ENCODE peak calls at places on chromosomes 4 and X, in four cellular contexts. X is left colon; B is Jurkat, Clone E6-1; H is AG20443. W is an unnamed sample.

GRCh38 chr4:39698424-39699009 is 581 bp downstream of the UBE2K start:
- DNase-seq in B (no peak), X (peak; percentile 59), H (peak; percentile 37), W (peak; percentile 32)

GRCh38 chr4:137998666-137999429 is 243.3 kb downstream of the SLC7A11 start:
- DNase-seq in B (no peak), H (peak; percentile 66), X (no peak), W (no peak)

GRCh38 chr4:70877539-70877938 is 24.6 kb upstream of the MOB1B start:
- DNase-seq in H (no peak), B (no peak), X (no peak), W (no peak)

GRCh38 chrX:23773601-23774175 is 9.3 kb upstream of the SAT1 start:
- DNase-seq in H (no peak), B (no peak), X (no peak), W (no peak)

GRCh38 chr4:94634266-94634665 is 123.5 kb upstream of the BMPR1B start:
- DNase-seq in B (no peak), X (no peak), H (peak; percentile 25), W (no peak)

GRCh38 chrX:56794404-56794803 is 65.4 kb downstream of the NBDY start:
- DNase-seq in B (no peak), H (no peak), X (no peak), W (peak; percentile 14)

GRCh38 chrX:85544609-85545008 is 165.1 kb upstream of the POF1B start:
- DNase-seq in X (no peak), H (no peak), B (no peak), W (no peak)

GRCh38 chr4:16259531-16260246 is 33.4 kb upstream of the TAPT1 start:
- DNase-seq in H (no peak), B (no peak), X (no peak), W (no peak)

GRCh38 chr4:168200685-168201084 is 108.3 kb downstream of the ANXA10 start:
- DNase-seq in X (no peak), H (no peak), B (no peak), W (no peak)

GRCh38 chr4:27666943-27667342 is 806.3 kb downstream of the STIM2 start:
- DNase-seq in X (no peak), B (peak; percentile 6), H (no peak), W (no peak)

GRCh38 chrX:152817082-152817744 is 13.3 kb downstream of the CETN2 start:
- DNase-seq in X (no peak), B (no peak), H (peak; percentile 52), W (no peak)

GRCh38 chrX:41303013-41303412 is 30.9 kb upstream of the DDX3X start:
- DNase-seq in B (no peak), X (no peak), H (no peak), W (no peak)

GRCh38 chr4:118322831-118323502 is 29.8 kb downstream of the PRSS12 start:
- DNase-seq in H (peak; percentile 14), B (no peak), X (no peak), W (no peak)

GRCh38 chr4:189059996-189060570 is 880.6 kb upstream of the FRG1 start:
- DNase-seq in B (no peak), X (no peak), H (no peak), W (no peak)

GRCh38 chr4:5050520-5050955 is 742 bp upstream of the STK32B start:
- DNase-seq in B (no peak), H (peak; percentile 92), X (peak; percentile 48), W (peak; percentile 77)

GRCh38 chrX:57156397-57157049 is 19.3 kb upstream of the SPIN2A start:
- DNase-seq in B (peak; percentile 21), H (peak; percentile 49), X (no peak), W (peak; percentile 37)

GRCh38 chrX:16444353-16444752 is 205.6 kb upstream of the S100G start:
- DNase-seq in H (peak; percentile 17), B (no peak), X (no peak), W (no peak)

GRCh38 chr4:42610941-42611340 is 46.0 kb downstream of the ATP8A1 start:
- DNase-seq in X (no peak), H (no peak), B (no peak), W (no peak)

GRCh38 chr4:183348136-183348535 is 25.9 kb upstream of the CLDN24 start:
- DNase-seq in H (no peak), B (no peak), X (no peak), W (no peak)

GRCh38 chr4:104500452-104500851 is 5.8 kb upstream of the CXXC4 start:
- DNase-seq in H (no peak), B (no peak), X (peak; percentile 38), W (no peak)

GRCh38 chr4:38290360-38290759 is 330.2 kb downstream of the PTTG2 start:
- DNase-seq in X (no peak), B (no peak), H (peak; percentile 24), W (no peak)

GRCh38 chr4:187309456-187309855 is 585.8 kb upstream of the FAT1 start:
- DNase-seq in X (no peak), H (no peak), B (no peak), W (no peak)

GRCh38 chrX:1472975-1473374 is 20.3 kb upstream of the ASMTL start:
- DNase-seq in B (no peak), X (no peak), H (no peak), W (no peak)

GRCh38 chr4:6591305-6591704 is 16.3 kb downstream of the MAN2B2 start:
- DNase-seq in X (no peak), H (no peak), B (no peak), W (no peak)

GRCh38 chrX:131816551-131817136 is 206.5 kb upstream of the STK26 start:
- DNase-seq in H (peak; percentile 65), X (peak; percentile 81), B (no peak), W (peak; percentile 84)

GRCh38 chr4:113760094-113760851 is 1.3 kb downstream of the CAMK2D start:
- DNase-seq in B (no peak), X (peak; percentile 32), H (peak; percentile 10), W (peak; percentile 32)

GRCh38 chr4:123600426-123600825 is 203.8 kb downstream of the SPRY1 start:
- DNase-seq in H (no peak), B (no peak), X (no peak), W (no peak)